ENCODE peak calls at places on chromosome 15, in four cellular contexts. R is AG08395, U is cardiac muscle cell, L is DMS79 treated with DMSO at 0.1 percent for 48 hours. Y is an unnamed sample.

GRCh38 chr15:40854161-40854560 is 10.3 kb downstream of the SPINT1 start:
- DNase-seq in U (no peak), L (no peak), R (no peak), Y (no peak)

GRCh38 chr15:38144921-38145320 is 107.7 kb upstream of the SPRED1 start:
- DNase-seq in U (peak), R (no peak), L (no peak), Y (no peak)

GRCh38 chr15:46343527-46343926 is 708.7 kb downstream of the SQOR start:
- DNase-seq in U (no peak), R (no peak), L (no peak), Y (no peak)

GRCh38 chr15:38474155-38474757 is 20.3 kb downstream of the FAM98B start:
- DNase-seq in L (no peak), U (peak), R (peak), Y (peak)

GRCh38 chr15:72313881-72314280 is 6.1 kb downstream of the CELF6 start:
- DNase-seq in U (no peak), L (no peak), R (no peak), Y (no peak)

GRCh38 chr15:22980189-22981136 is at the start of gene CYFIP1:
- DNase-seq in L (peak), U (peak), R (peak), Y (no peak)

GRCh38 chr15:98126326-98127090 is 166.0 kb downstream of the ARRDC4 start:
- DNase-seq in L (no peak), R (peak), U (no peak), Y (no peak)

GRCh38 chr15:78282324-78282723 is 17.1 kb downstream of the SKIC8 start:
- DNase-seq in U (no peak), R (peak), L (no peak), Y (no peak)

GRCh38 chr15:60964527-60964926 is 264.6 kb downstream of the RORA start:
- DNase-seq in R (no peak), U (no peak), L (no peak), Y (no peak)

GRCh38 chr15:93030430-93031102 is 58.4 kb downstream of the RGMA start:
- DNase-seq in L (peak), R (peak), U (peak), Y (peak)

GRCh38 chr15:52289629-52290081 is 5.9 kb downstream of the MYO5C start:
- DNase-seq in L (no peak), R (no peak), U (no peak), Y (no peak)

GRCh38 chr15:43934480-43934879 is 107.7 kb downstream of the WDR76 start:
- DNase-seq in L (no peak), R (peak), U (no peak), Y (no peak)

GRCh38 chr15:94930945-94931344 is 699.6 kb downstream of the MCTP2 start:
- DNase-seq in U (no peak), L (no peak), R (no peak), Y (no peak)

GRCh38 chr15:90599116-90599515 is 69.4 kb downstream of the CRTC3 start:
- DNase-seq in R (no peak), U (no peak), L (no peak), Y (no peak)

GRCh38 chr15:49323207-49323606 is 99.8 kb upstream of the FGF7 start:
- DNase-seq in U (no peak), R (no peak), L (no peak), Y (no peak)

GRCh38 chr15:59686389-59686788 is 2.7 kb downstream of the BNIP2 start:
- DNase-seq in L (no peak), R (no peak), U (no peak), Y (peak)

GRCh38 chr15:66440501-66440900 is 53.8 kb downstream of the MAP2K1 start:
- DNase-seq in R (no peak), U (no peak), L (no peak), Y (no peak)

GRCh38 chr15:100767002-100767825 is 112.4 kb upstream of the ALDH1A3 start:
- DNase-seq in L (no peak), R (no peak), U (no peak), Y (no peak)

GRCh38 chr15:63856711-63857458 is 23.1 kb upstream of the HERC1 start:
- DNase-seq in U (peak), R (peak), L (no peak), Y (no peak)

GRCh38 chr15:98518823-98519561 is 129.3 kb upstream of the IGF1R start:
- DNase-seq in R (peak), U (peak), L (peak), Y (peak)

GRCh38 chr15:39539466-39539865 is 41.4 kb upstream of the THBS1 start:
- DNase-seq in L (no peak), R (no peak), U (no peak), Y (no peak)

GRCh38 chr15:38684461-38685000 is 119.9 kb upstream of the RASGRP1 start:
- DNase-seq in L (no peak), U (no peak), R (no peak), Y (no peak)

GRCh38 chr15:72288796-72289596 is 16.6 kb upstream of the PARP6 start:
- DNase-seq in U (no peak), L (no peak), R (no peak), Y (no peak)

GRCh38 chr15:77027697-77028450 is 32.9 kb downstream of the PSTPIP1 start:
- DNase-seq in U (peak), R (no peak), L (no peak), Y (peak)

GRCh38 chr15:32029862-32030781 is at the start of gene CHRNA7:
- DNase-seq in R (peak), L (peak), U (peak), Y (no peak)

GRCh38 chr15:45441686-45442085 is 63.3 kb upstream of the GATM start:
- DNase-seq in R (no peak), U (no peak), L (peak), Y (no peak)

GRCh38 chr15:40716165-40716564 is 21.2 kb downstream of the RAD51 start:
- DNase-seq in U (no peak), R (no peak), L (no peak), Y (no peak)

GRCh38 chr15:57685719-57686118 is 20.8 kb upstream of the POLR2M start:
- DNase-seq in U (no peak), R (no peak), L (no peak), Y (no peak)

GRCh38 chr15:63088532-63089245 is 33.0 kb upstream of the LACTB start:
- DNase-seq in R (no peak), L (peak), U (no peak), Y (no peak)

GRCh38 chr15:75921732-75922703 is 18.3 kb downstream of the FBXO22 start:
- DNase-seq in R (peak), U (peak), L (no peak), Y (no peak)

GRCh38 chr15:82081904-82082810 is 36.3 kb upstream of the MEX3B start:
- DNase-seq in R (peak), L (no peak), U (peak), Y (no peak)

GRCh38 chr15:72685301-72685924 is 569 bp downstream of the HIGD2B start:
- DNase-seq in R (no peak), U (no peak), L (no peak), Y (no peak)

GRCh38 chr15:43215961-43216360 is 4.9 kb downstream of the EPB42 start:
- DNase-seq in L (no peak), R (peak), U (no peak), Y (no peak)

Y was measured in B cell.